ENCODE peak calls at places on chromosomes 13 and 19, in seven cellular contexts. S is hepatocyte; I is IMR-90; N is T-helper 17 cell; R is NCI-H2171; K is foreskin keratinocyte; E is activated T-helper 9 cell treated with anti-CD3 and anti-CD28 coated beads, Interleukin-2, amount 50 U/mL, for 16 hours. T is an unnamed sample.

GRCh38 chr19:30631035-30631375 is 258.8 kb downstream of the ZNF536 start:
- DNase-seq in S (no peak), I (no peak), N (no peak), R (peak), K (no peak), E (no peak), T (no peak)

GRCh38 chr13:98963917-98964316 is 13.9 kb downstream of the DOCK9 start:
- DNase-seq in S (no peak), I (no peak), N (no peak), R (no peak), K (no peak), E (no peak), T (no peak)

GRCh38 chr19:8612807-8613171 is 2.3 kb upstream of the ADAMTS10 start:
- DNase-seq in S (no peak), I (no peak), N (no peak), R (no peak), K (no peak), E (no peak), T (no peak)

GRCh38 chr13:111664696-111665095 is 344.3 kb downstream of the TEX29 start:
- DNase-seq in S (no peak), I (no peak), N (no peak), R (no peak), K (no peak), E (no peak), T (no peak)

GRCh38 chr13:40072663-40073120 is 417.2 kb downstream of the COG6 start:
- DNase-seq in S (no peak), I (no peak), N (no peak), R (no peak), K (no peak), E (no peak), T (no peak)

GRCh38 chr13:106558527-106558926 is 9.4 kb downstream of the ARGLU1 start:
- DNase-seq in S (no peak), I (no peak), N (no peak), R (no peak), K (no peak), E (no peak), T (no peak)

GRCh38 chr19:10921909-10922637 is 6.4 kb downstream of the YIPF2 start:
- DNase-seq in S (no peak), I (no peak), N (no peak), R (no peak), K (no peak), E (no peak), T (no peak)

GRCh38 chr13:112905990-112906641 is 62.9 kb upstream of the MCF2L start:
- DNase-seq in S (peak), I (no peak), N (no peak), R (no peak), K (peak), E (no peak), T (peak)

GRCh38 chr19:39405930-39406655 is 554 bp upstream of the ZFP36 start:
- DNase-seq in S (no peak), I (no peak), N (peak), R (no peak), K (no peak), E (peak), T (peak)

T was measured in DMS53.